ENCODE peak calls at places on chromosomes 13 and 19, in six cellular contexts. Q, N, B, U, P and E are unnamed samples.

GRCh38 chr13:22757530-22758120 is 423.2 kb upstream of the SGCG start:
- DNase-seq in Q (no peak), N (no peak), B (peak; percentile 45), U (no peak), P (peak; percentile 2), E (no peak)

GRCh38 chr13:109720758-109721184 is 65.6 kb downstream of the IRS2 start:
- DNase-seq in Q (no peak), N (no peak), B (no peak), U (no peak), P (no peak), E (peak; percentile 35)

GRCh38 chr13:38386421-38386820 is 36.8 kb downstream of the UFM1 start:
- DNase-seq in Q (peak; percentile 27), N (no peak), B (no peak), U (no peak), P (peak; percentile 75), E (no peak)

GRCh38 chr13:40149611-40150283 is 494.3 kb downstream of the COG6 start:
- DNase-seq in Q (peak; percentile 91), N (no peak), B (no peak), U (no peak), P (peak; percentile 69), E (no peak)

GRCh38 chr19:55486043-55486970 is 1.3 kb downstream of the NAT14 start:
- DNase-seq in Q (no peak), N (peak; percentile 79), B (no peak), U (no peak), P (peak; percentile 30), E (no peak)

GRCh38 chr13:93915269-93915809 is 564.1 kb downstream of the DCT start:
- DNase-seq in Q (peak; percentile 62), N (no peak), B (no peak), U (no peak), P (peak; percentile 74), E (no peak)

GRCh38 chr19:4909172-4909896 is at the start of gene UHRF1:
- DNase-seq in Q (peak; percentile 35), N (peak; percentile 81), B (peak; percentile 18), U (no peak), P (no peak), E (peak; percentile 58)

GRCh38 chr13:96090240-96091101 is 564 bp downstream of the HS6ST3 start:
- DNase-seq in Q (peak; percentile 10), N (peak; percentile 61), B (peak; percentile 57), U (peak; percentile 10), P (peak; percentile 5), E (no peak)

GRCh38 chr13:84896128-84896527 is 903.1 kb downstream of the SLITRK6 start:
- DNase-seq in Q (peak; percentile 34), N (peak; percentile 29), B (peak; percentile 51), U (no peak), P (peak; percentile 49), E (peak; percentile 52)

GRCh38 chr13:46726347-46726746 is 70.6 kb downstream of the ESD start:
- DNase-seq in Q (no peak), N (no peak), B (no peak), U (no peak), P (no peak), E (no peak)

GRCh38 chr13:50693755-50694154 is 149.7 kb downstream of the DLEU7 start:
- DNase-seq in Q (peak; percentile 80), N (peak; percentile 47), B (peak; percentile 86), U (no peak), P (peak; percentile 76), E (no peak)

GRCh38 chr19:11987405-11988231 is 22.8 kb downstream of the ZNF763 start:
- DNase-seq in Q (peak; percentile 93), N (peak; percentile 97), B (peak; percentile 99), U (peak; percentile 97), P (peak; percentile 89), E (peak; percentile 55)

GRCh38 chr13:74325106-74325505 is 190.9 kb upstream of the KLF12 start:
- DNase-seq in Q (peak; percentile 84), N (no peak), B (peak; percentile 18), U (no peak), P (peak; percentile 61), E (peak; percentile 53)

GRCh38 chr13:110230661-110231347 is 76.2 kb downstream of the COL4A1 start:
- DNase-seq in Q (no peak), N (no peak), B (no peak), U (no peak), P (no peak), E (no peak)

GRCh38 chr13:113562866-113563265 is 21.7 kb upstream of the TFDP1 start:
- DNase-seq in Q (no peak), N (no peak), B (no peak), U (no peak), P (no peak), E (no peak)

GRCh38 chr13:77521194-77521593 is 14.3 kb upstream of the SCEL start:
- DNase-seq in Q (peak; percentile 59), N (no peak), B (no peak), U (no peak), P (no peak), E (no peak)

GRCh38 chr13:108915095-108915633 is 285.8 kb downstream of the MYO16 start:
- DNase-seq in Q (peak; percentile 35), N (no peak), B (peak; percentile 38), U (no peak), P (peak; percentile 57), E (peak; percentile 24)

GRCh38 chr19:19788015-19788414 is 33.5 kb downstream of the ZNF506 start:
- DNase-seq in Q (no peak), N (no peak), B (no peak), U (no peak), P (no peak), E (no peak)

GRCh38 chr19:5988520-5989387 is 10.8 kb upstream of the RANBP3 start:
- DNase-seq in Q (no peak), N (no peak), B (peak; percentile 47), U (no peak), P (no peak), E (no peak)

GRCh38 chr13:95298971-95299627 is 2.2 kb downstream of the ABCC4 start:
- DNase-seq in Q (peak; percentile 94), N (no peak), B (no peak), U (no peak), P (peak; percentile 43), E (no peak)

GRCh38 chr13:72850959-72851677 is 69.2 kb downstream of the PIBF1 start:
- DNase-seq in Q (no peak), N (peak; percentile 61), B (no peak), U (no peak), P (no peak), E (no peak)

GRCh38 chr13:34369925-34370324 is 552.0 kb downstream of the RFC3 start:
- DNase-seq in Q (no peak), N (no peak), B (no peak), U (no peak), P (peak; percentile 47), E (no peak)

GRCh38 chr19:57934820-57935665 is at the start of gene ZNF418:
- DNase-seq in Q (peak; percentile 88), N (peak; percentile 79), B (peak; percentile 89), U (peak; percentile 39), P (peak; percentile 81), E (no peak)

GRCh38 chr19:55490478-55491436 is 2.5 kb downstream of the SSC5D start:
- DNase-seq in Q (peak; percentile 50), N (peak; percentile 76), B (no peak), U (no peak), P (no peak), E (no peak)

DNA sequence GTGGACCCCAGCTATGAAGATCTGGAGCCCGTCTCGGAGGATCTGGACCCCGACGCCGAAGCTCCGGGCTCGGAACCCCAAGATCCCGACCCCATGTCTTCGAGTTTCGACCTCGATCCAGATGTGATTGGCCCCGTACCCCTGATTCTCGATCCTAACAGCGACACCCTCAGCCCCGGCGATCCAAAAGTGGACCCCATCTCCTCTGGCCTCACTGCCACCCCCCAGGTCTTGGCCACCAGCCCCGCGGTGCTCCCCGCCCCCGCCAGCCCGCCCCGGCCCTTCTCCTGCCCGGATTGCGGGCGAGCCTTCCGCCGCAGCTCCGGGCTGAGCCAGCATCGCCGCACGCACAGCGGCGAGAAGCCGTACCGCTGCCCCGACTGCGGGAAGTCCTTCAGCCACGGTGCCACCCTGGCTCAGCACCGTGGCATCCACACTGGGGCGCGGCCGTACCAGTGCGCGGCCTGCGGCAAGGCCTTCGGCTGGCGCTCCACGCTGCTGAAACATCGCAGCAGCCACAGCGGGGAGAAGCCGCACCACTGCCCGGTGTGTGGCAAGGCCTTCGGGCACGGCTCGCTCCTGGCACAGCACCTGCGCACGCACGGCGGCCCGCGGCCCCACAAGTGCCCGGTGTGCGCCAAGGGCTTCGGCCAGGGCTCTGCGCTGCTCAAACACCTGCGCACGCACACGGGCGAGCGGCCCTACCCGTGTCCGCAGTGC is 2.9 kb upstream of the MCOLN1 start:
- DNase-seq in Q (no peak), N (no peak), B (no peak), U (no peak), P (no peak), E (no peak)
- H3K4me3 ChIP-seq in Q (no peak overlapping the region), N (no peak overlapping the region), B (no peak overlapping the region), U (no peak overlapping the region), P (no peak overlapping the region), E (no peak overlapping the region)

GRCh38 chr19:54257116-54257480 is at the start of gene LILRB5:
- DNase-seq in Q (no peak), N (peak; percentile 50), B (no peak), U (no peak), P (no peak), E (no peak)

GRCh38 chr19:54262066-54262465 is 5.0 kb upstream of the LILRB5 start:
- DNase-seq in Q (no peak), N (no peak), B (no peak), U (no peak), P (no peak), E (no peak)

GRCh38 chr19:54266133-54266532 is 9.1 kb upstream of the LILRB5 start:
- DNase-seq in Q (peak; percentile 46), N (peak; percentile 84), B (peak; percentile 90), U (peak; percentile 56), P (peak; percentile 46), E (peak; percentile 69)

GRCh38 chr19:54256250-54257115 is 590 bp downstream of the LILRB5 start:
- DNase-seq in Q (no peak), N (peak; percentile 41), B (no peak), U (no peak), P (no peak), E (no peak)

GRCh38 chr19:54262470-54262869 is 5.4 kb upstream of the LILRB5 start:
- DNase-seq in Q (no peak), N (no peak), B (no peak), U (no peak), P (no peak), E (no peak)
- H3K4me3 ChIP-seq in Q (no peak overlapping the region), N (no peak overlapping the region), B (no peak overlapping the region), U (no peak overlapping the region), P (no peak overlapping the region), E (no peak overlapping the region)

DNA sequence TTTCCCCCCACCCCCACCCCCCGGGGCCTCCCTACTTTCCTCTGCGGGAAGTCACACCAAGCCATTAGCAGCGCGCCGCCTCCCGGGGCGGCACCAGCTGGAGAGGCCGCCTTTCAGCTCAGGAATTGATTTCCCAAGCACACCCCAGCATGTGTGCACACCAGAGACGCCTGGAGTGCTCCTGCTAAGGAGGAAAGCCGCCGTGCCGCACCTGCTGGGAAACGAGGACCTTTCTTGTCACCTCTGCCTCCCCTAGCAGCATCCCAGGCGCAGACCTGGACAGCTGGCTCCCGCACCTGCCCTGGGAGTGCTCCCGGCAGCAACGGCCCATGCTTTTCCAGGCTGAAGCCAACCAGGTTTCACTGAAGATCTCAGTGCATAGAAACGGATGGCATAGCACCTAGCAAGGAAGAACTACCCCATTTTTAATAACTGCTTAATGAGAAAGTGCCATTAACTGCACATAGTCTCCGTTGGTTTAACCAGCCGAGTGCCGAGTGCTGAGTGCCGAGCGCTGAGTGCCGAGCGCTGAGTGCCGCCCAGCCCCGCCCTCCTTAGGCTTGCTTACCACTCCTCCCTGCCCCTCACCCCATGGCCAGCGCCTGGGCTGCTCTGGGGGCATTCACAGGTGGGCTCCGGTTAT is 165.0 kb downstream of the USP12 start:
- DNase-seq in Q (peak; percentile 34), N (peak; percentile 83), B (peak; percentile 49), U (no peak), P (peak; percentile 40), E (no peak)
- H3K4me3 ChIP-seq in Q (peak overlapping the region; percentile 19), N (peak overlapping the region; percentile 34), B (peak overlapping the region; percentile 16), U (peak overlapping the region; percentile 59), P (peak overlapping the region; percentile 51), E (peak overlapping the region; percentile 68)

GRCh38 chr19:35090795-35091214 is 24.8 kb upstream of the FXYD3 start:
- DNase-seq in Q (peak; percentile 18), N (peak; percentile 75), B (no peak), U (no peak), P (no peak), E (no peak)
- H3K4me3 ChIP-seq in Q (no peak overlapping the region), N (no peak overlapping the region), B (no peak overlapping the region), U (peak overlapping the region; percentile 52), P (no peak overlapping the region), E (no peak overlapping the region)